ENCODE peak calls at places on chromosome 10, in five cellular contexts. One of them, this sample, is unnamed. For H3K27me3, the result is how much of the 10 kb centered on the place peaks cover.

GRCh38 chr10:76282122-76283030 is 851.0 kb downstream of the LRMDA start:
- DNase-seq in pancreas: no peak
- DNase-seq in GM23248: no peak
- DNase-seq in body of pancreas: peak
- DNase-seq in lower lobe of right lung: no peak
- DNase-seq in this sample: no peak

GRCh38 chr10:131575877-131576276 is 264.4 kb upstream of the TCERG1L start:
- DNase-seq in pancreas: no peak
- DNase-seq in GM23248: no peak
- DNase-seq in body of pancreas: no peak
- DNase-seq in lower lobe of right lung: no peak
- DNase-seq in this sample: no peak

GRCh38 chr10:64505496-64505895 is 984.3 kb downstream of the REEP3 start:
- DNase-seq in pancreas: no peak
- DNase-seq in GM23248: no peak
- DNase-seq in body of pancreas: no peak
- DNase-seq in lower lobe of right lung: no peak
- DNase-seq in this sample: no peak

GRCh38 chr10:114030140-114030539 is 13.5 kb upstream of the ADRB1 start:
- DNase-seq in pancreas: no peak
- DNase-seq in GM23248: no peak
- DNase-seq in body of pancreas: no peak
- DNase-seq in lower lobe of right lung: no peak
- DNase-seq in this sample: no peak

GRCh38 chr10:17483079-17483478 is 28.7 kb upstream of the ST8SIA6 start:
- DNase-seq in pancreas: no peak
- DNase-seq in GM23248: no peak
- DNase-seq in body of pancreas: no peak
- DNase-seq in lower lobe of right lung: no peak
- DNase-seq in this sample: no peak

GRCh38 chr10:26799342-26799741 is 61.4 kb downstream of the ABI1 start:
- DNase-seq in pancreas: no peak
- DNase-seq in GM23248: no peak
- DNase-seq in body of pancreas: peak
- DNase-seq in lower lobe of right lung: no peak
- DNase-seq in this sample: no peak

GRCh38 chr10:124532788-124533187 is 71.2 kb downstream of the LHPP start:
- DNase-seq in pancreas: no peak
- DNase-seq in GM23248: no peak
- DNase-seq in body of pancreas: no peak
- DNase-seq in lower lobe of right lung: no peak
- DNase-seq in this sample: no peak

GRCh38 chr10:29675984-29676383 is 41.2 kb upstream of the SVIL start:
- DNase-seq in pancreas: no peak
- DNase-seq in GM23248: no peak
- DNase-seq in body of pancreas: no peak
- DNase-seq in lower lobe of right lung: no peak
- DNase-seq in this sample: no peak

GRCh38 chr10:63671317-63671937 is 150.2 kb downstream of the REEP3 start:
- DNase-seq in pancreas: no peak
- DNase-seq in GM23248: peak
- DNase-seq in body of pancreas: no peak
- DNase-seq in lower lobe of right lung: no peak
- DNase-seq in this sample: no peak

GRCh38 chr10:93568105-93568390 is 1.6 kb downstream of the FFAR4 start:
- DNase-seq in pancreas: no peak
- DNase-seq in GM23248: peak
- DNase-seq in body of pancreas: no peak
- DNase-seq in lower lobe of right lung: no peak
- DNase-seq in this sample: no peak

GRCh38 chr10:29083096-29083495 is 205.8 kb upstream of the LYZL1 start:
- DNase-seq in pancreas: no peak
- DNase-seq in GM23248: no peak
- DNase-seq in body of pancreas: no peak
- DNase-seq in lower lobe of right lung: no peak
- DNase-seq in this sample: no peak

GRCh38 chr10:113644185-113645120 is 19.4 kb downstream of the NRAP start:
- DNase-seq in pancreas: no peak
- DNase-seq in GM23248: peak
- DNase-seq in body of pancreas: no peak
- DNase-seq in lower lobe of right lung: no peak
- DNase-seq in this sample: no peak

GRCh38 chr10:128274938-128275337 is 148.7 kb upstream of the MKI67 start:
- DNase-seq in pancreas: no peak
- DNase-seq in GM23248: peak
- DNase-seq in body of pancreas: peak
- DNase-seq in lower lobe of right lung: no peak
- DNase-seq in this sample: peak

GRCh38 chr10:69344591-69345244 is 66.4 kb downstream of the HK1 start:
- DNase-seq in pancreas: no peak
- DNase-seq in GM23248: no peak
- DNase-seq in body of pancreas: no peak
- DNase-seq in lower lobe of right lung: no peak
- DNase-seq in this sample: no peak

GRCh38 chr10:97069576-97070362 is 116.0 kb downstream of the SLIT1 start:
- DNase-seq in pancreas: no peak
- DNase-seq in GM23248: peak
- DNase-seq in body of pancreas: no peak
- DNase-seq in lower lobe of right lung: no peak
- DNase-seq in this sample: no peak

GRCh38 chr10:8321990-8322389 is 267.5 kb downstream of the GATA3 start:
- DNase-seq in pancreas: no peak
- DNase-seq in GM23248: no peak
- DNase-seq in body of pancreas: no peak
- DNase-seq in lower lobe of right lung: no peak
- DNase-seq in this sample: no peak

GRCh38 chr10:132132391-132132841 is 54.3 kb upstream of the DPYSL4 start:
- DNase-seq in pancreas: peak
- DNase-seq in GM23248: peak
- DNase-seq in body of pancreas: no peak
- DNase-seq in lower lobe of right lung: peak
- DNase-seq in this sample: peak

GRCh38 chr10:6347391-6347951 is 144.7 kb downstream of the PFKFB3 start:
- DNase-seq in pancreas: no peak
- DNase-seq in GM23248: peak
- DNase-seq in body of pancreas: peak
- DNase-seq in lower lobe of right lung: no peak
- DNase-seq in this sample: peak

GRCh38 chr10:87925570-87925969 is 62.1 kb downstream of the PTEN start:
- DNase-seq in pancreas: no peak
- DNase-seq in GM23248: no peak
- DNase-seq in body of pancreas: no peak
- DNase-seq in lower lobe of right lung: no peak
- DNase-seq in this sample: no peak

GRCh38 chr10:94402204-94403033 is at the start of gene TBC1D12:
- DNase-seq in pancreas: peak
- DNase-seq in GM23248: peak
- DNase-seq in body of pancreas: peak
- DNase-seq in lower lobe of right lung: peak
- DNase-seq in this sample: peak

GRCh38 chr10:853017-853416 is 78.5 kb downstream of the LARP4B start:
- DNase-seq in pancreas: no peak
- DNase-seq in GM23248: no peak
- DNase-seq in body of pancreas: no peak
- DNase-seq in lower lobe of right lung: no peak
- DNase-seq in this sample: no peak

GRCh38 chr10:3961082-3961481 is 176.1 kb upstream of the KLF6 start:
- DNase-seq in pancreas: no peak
- DNase-seq in GM23248: no peak
- DNase-seq in body of pancreas: no peak
- DNase-seq in lower lobe of right lung: no peak
- DNase-seq in this sample: no peak

DNA sequence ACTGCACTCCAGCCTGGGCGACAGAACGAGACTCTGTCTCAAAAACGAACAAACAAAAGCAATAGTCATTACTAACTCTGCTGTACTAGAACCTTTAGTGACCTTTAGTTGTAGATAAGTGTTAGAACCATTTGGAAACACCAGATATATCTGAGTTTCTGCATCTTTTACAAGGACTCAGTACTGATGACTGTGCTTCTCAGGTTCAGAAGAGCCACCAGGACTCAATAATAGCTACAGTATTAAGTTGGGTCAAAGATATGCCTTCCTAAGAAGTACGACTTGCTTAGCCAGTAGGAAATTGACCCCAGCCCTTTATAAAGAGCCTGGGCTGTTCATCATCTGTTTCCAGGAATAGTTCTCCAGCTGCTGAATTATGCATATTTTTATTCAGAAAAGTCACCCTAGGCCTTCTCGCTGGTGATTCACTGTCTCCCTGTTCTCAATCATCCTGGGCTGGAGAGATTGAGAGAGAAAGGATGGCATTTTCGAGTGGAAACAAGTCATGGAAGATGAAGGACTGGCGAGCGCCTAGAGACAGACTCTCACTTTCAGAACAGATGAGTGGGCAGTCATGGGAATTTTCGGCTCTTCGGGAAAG is 316.2 kb downstream of the CCDC3 start:
- DNase-seq in pancreas: no peak
- DNase-seq in GM23248: no peak
- DNase-seq in body of pancreas: no peak
- DNase-seq in lower lobe of right lung: no peak
- DNase-seq in this sample: no peak
- H3K27ac ChIP-seq in pancreas: no peak
- H3K27ac ChIP-seq in GM23248: no peak
- H3K27ac ChIP-seq in body of pancreas: no peak
- H3K27ac ChIP-seq in lower lobe of right lung: no peak
- H3K27ac ChIP-seq in this sample: no peak

GRCh38 chr10:11706911-11707567 is 35.1 kb upstream of the ECHDC3 start:
- DNase-seq in pancreas: no peak
- DNase-seq in GM23248: no peak
- DNase-seq in body of pancreas: no peak
- DNase-seq in lower lobe of right lung: no peak
- DNase-seq in this sample: no peak
- H3K27me3 ChIP-seq in pancreas: under half
- H3K27me3 ChIP-seq in GM23248: under half
- H3K27me3 ChIP-seq in body of pancreas: under half
- H3K27me3 ChIP-seq in lower lobe of right lung: under half
- H3K27me3 ChIP-seq in this sample: under half

GRCh38 chr10:133528845-133529575 is 1.8 kb downstream of the CYP2E1 start:
- DNase-seq in pancreas: peak
- DNase-seq in GM23248: peak
- DNase-seq in body of pancreas: peak
- DNase-seq in lower lobe of right lung: no peak
- DNase-seq in this sample: no peak

GRCh38 chr10:133530506-133530905 is 3.3 kb downstream of the CYP2E1 start:
- DNase-seq in pancreas: no peak
- DNase-seq in GM23248: no peak
- DNase-seq in body of pancreas: no peak
- DNase-seq in lower lobe of right lung: no peak
- DNase-seq in this sample: no peak

GRCh38 chr10:133528296-133528844 is 1.2 kb downstream of the CYP2E1 start:
- DNase-seq in pancreas: no peak
- DNase-seq in GM23248: peak
- DNase-seq in body of pancreas: no peak
- DNase-seq in lower lobe of right lung: no peak
- DNase-seq in this sample: peak

GRCh38 chr10:133527779-133528271 is 662 bp downstream of the CYP2E1 start:
- DNase-seq in pancreas: peak
- DNase-seq in GM23248: peak
- DNase-seq in body of pancreas: peak
- DNase-seq in lower lobe of right lung: no peak
- DNase-seq in this sample: no peak

GRCh38 chr10:133529576-133529946 is 2.4 kb downstream of the CYP2E1 start:
- DNase-seq in pancreas: no peak
- DNase-seq in GM23248: no peak
- DNase-seq in body of pancreas: no peak
- DNase-seq in lower lobe of right lung: no peak
- DNase-seq in this sample: no peak
- H3K4me3 ChIP-seq in pancreas: no peak
- H3K4me3 ChIP-seq in GM23248: peak
- H3K4me3 ChIP-seq in body of pancreas: no peak
- H3K4me3 ChIP-seq in lower lobe of right lung: peak
- H3K4me3 ChIP-seq in this sample: no peak

GRCh38 chr10:77637474-77637985 is at the start of gene KCNMA1:
- DNase-seq in pancreas: peak
- DNase-seq in GM23248: peak
- DNase-seq in body of pancreas: peak
- DNase-seq in lower lobe of right lung: peak
- DNase-seq in this sample: peak

GRCh38 chr10:77636286-77636966 is 1.2 kb downstream of the KCNMA1 start:
- DNase-seq in pancreas: no peak
- DNase-seq in GM23248: peak
- DNase-seq in body of pancreas: no peak
- DNase-seq in lower lobe of right lung: no peak
- DNase-seq in this sample: no peak

GRCh38 chr10:77637986-77638765 is 568 bp upstream of the KCNMA1 start:
- DNase-seq in pancreas: peak
- DNase-seq in GM23248: peak
- DNase-seq in body of pancreas: peak
- DNase-seq in lower lobe of right lung: peak
- DNase-seq in this sample: peak

GRCh38 chr10:77635402-77636227 is 2.0 kb downstream of the KCNMA1 start:
- DNase-seq in pancreas: no peak
- DNase-seq in GM23248: no peak
- DNase-seq in body of pancreas: no peak
- DNase-seq in lower lobe of right lung: no peak
- DNase-seq in this sample: no peak

DNA sequence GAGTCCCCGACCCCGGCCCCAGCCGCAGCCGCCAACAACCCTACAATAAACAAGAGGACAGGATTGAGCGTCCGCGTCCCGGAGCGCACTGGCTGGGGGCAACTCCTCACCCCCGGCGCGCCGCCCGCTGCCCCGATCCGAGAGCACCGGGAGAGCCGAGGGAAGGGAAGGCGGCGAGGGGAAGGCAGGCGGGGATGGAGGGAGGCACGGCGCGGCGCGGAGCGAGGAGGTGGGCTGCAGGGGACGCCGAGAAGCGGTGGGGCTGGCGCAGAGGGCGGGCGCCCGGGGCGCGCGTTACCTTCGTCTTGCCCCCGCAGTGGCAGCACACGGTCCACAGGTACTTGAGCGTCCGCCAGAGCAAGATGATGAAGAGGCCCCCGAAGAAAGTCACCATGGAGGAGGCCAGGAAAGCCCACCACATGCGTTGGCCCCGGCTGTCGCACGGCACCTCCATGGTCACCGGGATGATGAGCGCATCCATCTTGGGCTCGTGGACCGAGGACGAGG is 588 bp downstream of the KCNMA1 start:
- DNase-seq in pancreas: peak
- DNase-seq in GM23248: peak
- DNase-seq in body of pancreas: no peak
- DNase-seq in lower lobe of right lung: peak
- DNase-seq in this sample: peak
- H3K27ac ChIP-seq in pancreas: no peak
- H3K27ac ChIP-seq in GM23248: no peak
- H3K27ac ChIP-seq in body of pancreas: no peak
- H3K27ac ChIP-seq in lower lobe of right lung: no peak
- H3K27ac ChIP-seq in this sample: no peak

GRCh38 chr10:118264252-118264651 is 77.9 kb downstream of the FAM204A start:
- DNase-seq in pancreas: no peak
- DNase-seq in GM23248: no peak
- DNase-seq in body of pancreas: no peak
- DNase-seq in lower lobe of right lung: no peak
- DNase-seq in this sample: no peak

GRCh38 chr10:118259288-118259906 is 82.7 kb downstream of the FAM204A start:
- DNase-seq in pancreas: peak
- DNase-seq in GM23248: peak
- DNase-seq in body of pancreas: peak
- DNase-seq in lower lobe of right lung: no peak
- DNase-seq in this sample: no peak

GRCh38 chr10:118264838-118265470 is 77.2 kb downstream of the FAM204A start:
- DNase-seq in pancreas: no peak
- DNase-seq in GM23248: no peak
- DNase-seq in body of pancreas: no peak
- DNase-seq in lower lobe of right lung: no peak
- DNase-seq in this sample: no peak
- H3K27me3 ChIP-seq in pancreas: under half
- H3K27me3 ChIP-seq in GM23248: under half
- H3K27me3 ChIP-seq in body of pancreas: under half
- H3K27me3 ChIP-seq in lower lobe of right lung: under half
- H3K27me3 ChIP-seq in this sample: under half

GRCh38 chr10:23015021-23015707 is 80.2 kb upstream of the MSRB2 start:
- DNase-seq in pancreas: no peak
- DNase-seq in GM23248: no peak
- DNase-seq in body of pancreas: no peak
- DNase-seq in lower lobe of right lung: no peak
- DNase-seq in this sample: no peak
- H3K4me3 ChIP-seq in pancreas: no peak
- H3K4me3 ChIP-seq in GM23248: no peak
- H3K4me3 ChIP-seq in body of pancreas: no peak
- H3K4me3 ChIP-seq in lower lobe of right lung: no peak
- H3K4me3 ChIP-seq in this sample: no peak